ENCODE peak calls at places on chromosomes 11 and 22, in six cellular contexts. B, R, M, Y, N and G are unnamed samples.

GRCh38 chr11:74777038-74777437 is 28.4 kb downstream of the RNF169 start:
- DNase-seq in R (no peak), B (no peak), N (no peak), Y (no peak), M (no peak), G (no peak)

GRCh38 chr11:18669211-18669593 is 29.4 kb upstream of the TMEM86A start:
- DNase-seq in R (no peak), B (no peak), N (no peak), Y (no peak), M (no peak), G (no peak)

GRCh38 chr22:38218661-38219331 is 17.0 kb downstream of the MAFF start:
- DNase-seq in M (peak; percentile 70), B (peak; percentile 75), N (peak; percentile 96), R (peak; percentile 91), Y (peak; percentile 97), G (peak; percentile 67)

GRCh38 chr11:64000740-64001514 is 14.7 kb downstream of the OTUB1 start:
- DNase-seq in B (no peak), R (no peak), Y (no peak), M (no peak), N (no peak), G (no peak)

GRCh38 chr22:41522813-41523212 is 21.5 kb downstream of the POLR3H start:
- DNase-seq in B (no peak), R (no peak), N (no peak), Y (no peak), M (no peak), G (no peak)

GRCh38 chr22:25698986-25699385 is 43.0 kb upstream of the MYO18B start:
- DNase-seq in Y (no peak), B (no peak), M (no peak), N (no peak), R (no peak), G (no peak)

GRCh38 chr11:72813740-72814138 is 472 bp upstream of the ATG16L2 start:
- DNase-seq in B (no peak), R (no peak), N (no peak), M (peak; percentile 86), Y (peak; percentile 66), G (no peak)

GRCh38 chr11:132872223-132872622 is 660.1 kb downstream of the OPCML start:
- DNase-seq in N (no peak), R (no peak), M (no peak), Y (no peak), B (no peak), G (no peak)

GRCh38 chr22:23315341-23315917 is 135.1 kb downstream of the BCR start:
- DNase-seq in N (peak; percentile 62), B (peak; percentile 30), R (no peak), Y (peak; percentile 86), M (peak; percentile 77), G (no peak)

GRCh38 chr22:44648821-44649566 is 53.0 kb upstream of the PRR5 start:
- DNase-seq in R (peak; percentile 90), N (peak; percentile 69), M (no peak), B (peak; percentile 88), Y (peak; percentile 98), G (no peak)

GRCh38 chr11:74069146-74070046 is 60.5 kb upstream of the UCP3 start:
- DNase-seq in N (no peak), R (no peak), M (no peak), B (no peak), Y (peak; percentile 41), G (no peak)

GRCh38 chr11:12247543-12248287 is 129.7 kb upstream of the PARVA start:
- DNase-seq in R (no peak), N (no peak), Y (no peak), B (no peak), M (no peak), G (no peak)
- H3K4me3 ChIP-seq in R (no peak overlapping the region), N (no peak overlapping the region), Y (no peak overlapping the region), B (no peak overlapping the region), M (no peak overlapping the region), G (no peak overlapping the region)

GRCh38 chr11:364991-365390 is 4.3 kb upstream of the B4GALNT4 start:
- DNase-seq in N (no peak), M (no peak), Y (no peak), B (no peak), R (no peak), G (no peak)
- TF ChIP-seq CTCF in N (no peak), M (no peak), Y (no peak), B (no peak), R (no peak), G (no peak)

GRCh38 chr11:119120639-119121007 is 757 bp upstream of the HINFP start:
- DNase-seq in Y (peak; percentile 70), B (peak; percentile 84), R (peak; percentile 53), N (peak; percentile 75), M (no peak), G (no peak)

GRCh38 chr11:119121008-119121810 is at the start of gene HINFP:
- DNase-seq in B (peak; percentile 97), Y (peak; percentile 98), N (peak; percentile 97), M (peak; percentile 100), R (peak; percentile 97), G (peak; percentile 71)

GRCh38 chr11:119125849-119126248 is 4.5 kb downstream of the HINFP start:
- DNase-seq in M (no peak), R (no peak), B (no peak), N (no peak), Y (no peak), G (no peak)

GRCh38 chr11:119118227-119118626 is 3.2 kb upstream of the HINFP start:
- DNase-seq in B (no peak), N (no peak), Y (no peak), R (no peak), M (no peak), G (no peak)

DNA sequence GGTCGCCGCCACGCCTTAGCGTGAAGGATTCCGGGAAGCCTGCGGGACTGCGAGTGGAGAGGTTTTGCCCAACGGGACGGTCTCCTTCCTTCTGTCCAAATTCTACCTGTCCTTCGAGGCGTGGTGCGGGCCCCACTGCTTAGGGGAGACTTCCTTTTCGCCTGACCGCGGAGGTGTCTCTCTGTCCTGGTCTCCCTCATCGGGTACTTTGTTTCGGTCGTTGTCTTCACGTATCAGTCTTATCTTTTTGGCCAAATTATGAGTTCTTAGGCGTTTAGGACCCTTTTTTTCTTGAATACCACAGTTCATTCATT is 388 bp downstream of the HINFP start:
- DNase-seq in M (no peak), B (no peak), Y (no peak), N (no peak), R (no peak), G (no peak)
- H3K4me3 ChIP-seq in M (peak overlapping the region; percentile 82), B (peak overlapping the region; percentile 94), Y (peak overlapping the region; percentile 70), N (peak overlapping the region; percentile 94), R (peak overlapping the region; percentile 100), G (peak overlapping the region; percentile 88)

DNA sequence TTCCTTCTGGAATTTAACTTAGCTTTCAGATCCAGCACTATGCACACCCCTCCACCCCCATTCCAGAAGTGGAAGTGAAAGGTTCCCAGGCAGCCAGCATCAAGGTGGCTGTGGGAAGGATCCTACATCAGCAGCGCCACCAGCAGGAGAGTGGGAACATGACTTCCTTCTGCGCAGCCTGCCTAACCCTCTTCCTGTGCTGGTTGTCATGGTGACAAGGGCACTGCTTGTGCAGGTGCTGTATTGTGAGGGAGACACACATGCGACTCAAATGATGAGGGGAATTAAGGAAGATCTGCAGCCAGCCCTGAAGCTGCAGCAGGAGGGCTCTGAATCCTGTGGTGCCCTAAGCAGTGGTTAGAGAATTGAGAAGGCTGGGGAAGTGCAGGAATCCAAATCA is 904.4 kb upstream of the API5 start:
- DNase-seq in B (no peak), N (no peak), R (no peak), M (no peak), Y (no peak), G (no peak)
- TF ChIP-seq CTCF in B (no peak), N (peak; percentile 4), R (no peak), M (no peak), Y (no peak), G (no peak)

DNA sequence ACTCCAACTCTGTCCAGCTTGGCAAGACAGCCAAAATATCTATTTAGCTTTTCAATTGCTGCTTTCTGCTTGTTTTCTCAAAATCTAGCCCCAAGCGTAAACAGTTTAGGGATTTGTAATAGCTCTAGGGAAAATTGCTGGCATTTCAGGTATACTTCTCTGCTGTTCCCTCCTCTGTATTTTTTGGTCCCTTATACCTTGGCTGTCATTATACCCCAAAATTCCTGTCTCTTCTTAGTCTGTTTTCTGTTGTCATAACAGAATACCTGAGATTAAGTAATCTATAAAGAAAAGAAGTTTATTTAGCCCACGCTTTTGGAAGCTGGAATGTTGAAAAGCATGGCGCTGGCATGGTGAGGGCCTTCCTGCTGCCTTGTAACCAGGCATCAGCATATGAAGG is 23.5 kb downstream of the MCAM start:
- DNase-seq in Y (no peak), B (no peak), N (no peak), M (no peak), R (no peak), G (no peak)
- H3K4me3 ChIP-seq in Y (no peak overlapping the region), B (no peak overlapping the region), N (no peak overlapping the region), M (no peak overlapping the region), R (no peak overlapping the region), G (no peak overlapping the region)

DNA sequence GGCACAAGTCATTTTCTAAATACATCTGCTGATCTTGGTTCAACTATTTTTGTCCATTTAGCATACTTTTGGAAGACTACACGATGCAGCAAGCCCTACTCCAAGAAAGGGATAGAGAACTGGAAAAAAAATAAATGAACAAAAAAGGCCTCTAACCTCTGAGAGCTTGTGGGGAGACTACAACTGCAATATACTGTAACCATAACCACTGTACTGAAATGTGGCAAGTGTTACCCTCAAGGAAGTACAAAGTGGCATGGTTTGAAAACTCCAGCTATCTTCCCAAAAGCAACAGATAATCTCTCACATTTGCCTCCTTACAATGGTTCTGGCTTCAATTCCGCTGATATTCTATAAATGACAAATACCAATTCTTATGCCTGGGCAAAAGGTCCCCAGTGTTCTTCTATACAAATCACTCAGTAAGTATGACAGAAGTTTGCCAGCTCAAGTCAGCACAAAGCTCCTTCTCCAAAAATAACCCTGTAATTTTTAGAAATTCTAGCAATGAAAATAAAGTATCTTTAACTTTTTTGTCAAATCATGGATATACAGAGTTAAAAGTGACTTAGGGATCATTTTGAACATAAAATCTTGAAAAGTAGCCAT is 22.9 kb downstream of the AMBRA1 start:
- DNase-seq in R (no peak), B (no peak), N (no peak), Y (no peak), M (no peak), G (no peak)
- TF ChIP-seq CTCF in R (no peak), B (no peak), N (no peak), Y (no peak), M (no peak), G (no peak)

DNA sequence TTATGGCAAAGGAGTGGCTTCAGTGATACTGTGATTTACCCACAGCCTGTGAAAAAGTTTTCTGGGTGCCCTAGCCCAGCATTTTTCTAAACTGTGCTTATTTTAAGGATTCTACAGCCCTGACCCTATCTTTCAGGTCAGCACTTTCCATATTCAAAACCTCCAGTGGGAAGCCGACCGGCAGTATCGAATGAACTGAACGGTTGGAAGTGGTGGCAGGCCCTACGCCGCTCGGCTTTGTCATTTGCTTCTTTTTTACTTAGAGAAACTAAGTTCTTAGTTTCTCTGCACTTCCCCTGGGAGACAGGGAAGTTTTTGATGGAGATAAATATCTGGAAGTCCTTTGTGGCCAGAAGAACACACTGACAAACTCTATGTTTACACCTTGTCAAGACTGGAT is 994 bp downstream of the GLB1L2 start:
- DNase-seq in B (no peak), N (no peak), R (no peak), M (no peak), Y (no peak), G (no peak)
- H3K4me3 ChIP-seq in B (peak overlapping the region; percentile 43), N (no peak overlapping the region), R (no peak overlapping the region), M (no peak overlapping the region), Y (no peak overlapping the region), G (peak overlapping the region; percentile 75)